ENCODE peak calls at places on chromosomes 11 and 22, in five cellular contexts. One of them, this sample, is unnamed.

GRCh38 chr11:61777234-61778090 is 14.9 kb downstream of the TMEM258 start:
- DNase-seq in HCT116: no peak
- DNase-seq in OCI-LY7: no peak
- DNase-seq in neural progenitor cell: no peak
- DNase-seq in GM23248: peak; percentile 47
- DNase-seq in this sample: peak; percentile 84

GRCh38 chr22:38338772-38339379 is 21.6 kb upstream of the CSNK1E start:
- DNase-seq in OCI-LY7: no peak
- DNase-seq in HCT116: no peak
- DNase-seq in GM23248: no peak
- DNase-seq in neural progenitor cell: no peak
- DNase-seq in this sample: no peak

GRCh38 chr11:74388678-74389327 is 9.4 kb downstream of the PGM2L1 start:
- DNase-seq in GM23248: peak; percentile 72
- DNase-seq in OCI-LY7: peak; percentile 63
- DNase-seq in HCT116: no peak
- DNase-seq in neural progenitor cell: peak; percentile 72
- DNase-seq in this sample: peak; percentile 87

GRCh38 chr22:20063271-20064139 is 16.5 kb upstream of the DGCR8 start:
- DNase-seq in HCT116: no peak
- DNase-seq in OCI-LY7: no peak
- DNase-seq in GM23248: no peak
- DNase-seq in neural progenitor cell: no peak
- DNase-seq in this sample: peak; percentile 44

GRCh38 chr22:20080776-20081654 is 974 bp downstream of the DGCR8 start:
- DNase-seq in GM23248: peak; percentile 90
- DNase-seq in neural progenitor cell: peak; percentile 68
- DNase-seq in HCT116: no peak
- DNase-seq in OCI-LY7: peak; percentile 33
- DNase-seq in this sample: peak; percentile 69

GRCh38 chr11:11856638-11857037 is 14.9 kb downstream of the USP47 start:
- DNase-seq in neural progenitor cell: no peak
- DNase-seq in GM23248: peak; percentile 22
- DNase-seq in HCT116: no peak
- DNase-seq in OCI-LY7: no peak
- DNase-seq in this sample: no peak

GRCh38 chr11:2772544-2773031 is 72.8 kb upstream of the KCNQ1OT1 start:
- DNase-seq in HCT116: peak; percentile 31
- DNase-seq in OCI-LY7: no peak
- DNase-seq in neural progenitor cell: no peak
- DNase-seq in GM23248: peak; percentile 74
- DNase-seq in this sample: no peak

GRCh38 chr11:16945671-16946469 is 68.3 kb downstream of the PLEKHA7 start:
- DNase-seq in OCI-LY7: peak; percentile 45
- DNase-seq in GM23248: peak; percentile 68
- DNase-seq in neural progenitor cell: peak; percentile 59
- DNase-seq in HCT116: peak; percentile 51
- DNase-seq in this sample: peak; percentile 69

GRCh38 chr11:57458410-57459111 is 1.8 kb upstream of the RTN4RL2 start:
- DNase-seq in OCI-LY7: peak; percentile 33
- DNase-seq in GM23248: peak; percentile 58
- DNase-seq in neural progenitor cell: peak; percentile 70
- DNase-seq in HCT116: no peak
- DNase-seq in this sample: peak; percentile 79

GRCh38 chr22:42383287-42383686 is 48.9 kb downstream of the NFAM1 start:
- DNase-seq in GM23248: no peak
- DNase-seq in neural progenitor cell: no peak
- DNase-seq in OCI-LY7: no peak
- DNase-seq in HCT116: no peak
- DNase-seq in this sample: no peak

GRCh38 chr22:27507935-27508504 is 293.5 kb downstream of the MN1 start:
- DNase-seq in GM23248: peak; percentile 79
- DNase-seq in neural progenitor cell: no peak
- DNase-seq in OCI-LY7: peak; percentile 3
- DNase-seq in HCT116: no peak
- DNase-seq in this sample: no peak
- TF ChIP-seq EZH2phosphoT487 in GM23248: no peak
- TF ChIP-seq EZH2phosphoT487 in neural progenitor cell: no peak
- TF ChIP-seq EZH2phosphoT487 in OCI-LY7: no peak
- TF ChIP-seq EZH2phosphoT487 in HCT116: no peak
- TF ChIP-seq EZH2phosphoT487 in this sample: no peak

GRCh38 chr11:85937838-85938237 is 82.7 kb downstream of the CCDC83 start:
- DNase-seq in neural progenitor cell: no peak
- DNase-seq in GM23248: no peak
- DNase-seq in HCT116: no peak
- DNase-seq in OCI-LY7: no peak
- DNase-seq in this sample: no peak

GRCh38 chr11:85945788-85946187 is 90.6 kb downstream of the CCDC83 start:
- DNase-seq in GM23248: no peak
- DNase-seq in neural progenitor cell: no peak
- DNase-seq in HCT116: no peak
- DNase-seq in OCI-LY7: no peak
- DNase-seq in this sample: no peak

GRCh38 chr11:85939099-85940015 is 84.2 kb downstream of the CCDC83 start:
- DNase-seq in GM23248: no peak
- DNase-seq in HCT116: no peak
- DNase-seq in OCI-LY7: no peak
- DNase-seq in neural progenitor cell: no peak
- DNase-seq in this sample: no peak

GRCh38 chr11:85945296-85945695 is 90.1 kb downstream of the CCDC83 start:
- DNase-seq in OCI-LY7: peak; percentile 58
- DNase-seq in HCT116: no peak
- DNase-seq in GM23248: no peak
- DNase-seq in neural progenitor cell: no peak
- DNase-seq in this sample: no peak

GRCh38 chr11:85941380-85941973 is 86.3 kb downstream of the CCDC83 start:
- DNase-seq in GM23248: peak; percentile 71
- DNase-seq in HCT116: no peak
- DNase-seq in OCI-LY7: peak; percentile 44
- DNase-seq in neural progenitor cell: peak; percentile 66
- DNase-seq in this sample: peak; percentile 77
- TF ChIP-seq EZH2phosphoT487 in GM23248: no peak
- TF ChIP-seq EZH2phosphoT487 in HCT116: no peak
- TF ChIP-seq EZH2phosphoT487 in OCI-LY7: no peak
- TF ChIP-seq EZH2phosphoT487 in neural progenitor cell: no peak
- TF ChIP-seq EZH2phosphoT487 in this sample: no peak

GRCh38 chr11:75523189-75523588 is 2.6 kb downstream of the GDPD5 start:
- DNase-seq in OCI-LY7: peak; percentile 63
- DNase-seq in GM23248: no peak
- DNase-seq in HCT116: no peak
- DNase-seq in neural progenitor cell: no peak
- DNase-seq in this sample: no peak

GRCh38 chr11:75525433-75526191 is at the start of gene GDPD5:
- DNase-seq in OCI-LY7: peak; percentile 88
- DNase-seq in neural progenitor cell: peak; percentile 93
- DNase-seq in GM23248: peak; percentile 89
- DNase-seq in HCT116: peak; percentile 58
- DNase-seq in this sample: peak; percentile 92

GRCh38 chr11:75526192-75526541 is 426 bp upstream of the GDPD5 start:
- DNase-seq in neural progenitor cell: no peak
- DNase-seq in HCT116: no peak
- DNase-seq in GM23248: no peak
- DNase-seq in OCI-LY7: no peak
- DNase-seq in this sample: no peak

GRCh38 chr11:75523811-75524401 is 1.8 kb downstream of the GDPD5 start:
- DNase-seq in OCI-LY7: no peak
- DNase-seq in GM23248: no peak
- DNase-seq in HCT116: no peak
- DNase-seq in neural progenitor cell: no peak
- DNase-seq in this sample: no peak

DNA sequence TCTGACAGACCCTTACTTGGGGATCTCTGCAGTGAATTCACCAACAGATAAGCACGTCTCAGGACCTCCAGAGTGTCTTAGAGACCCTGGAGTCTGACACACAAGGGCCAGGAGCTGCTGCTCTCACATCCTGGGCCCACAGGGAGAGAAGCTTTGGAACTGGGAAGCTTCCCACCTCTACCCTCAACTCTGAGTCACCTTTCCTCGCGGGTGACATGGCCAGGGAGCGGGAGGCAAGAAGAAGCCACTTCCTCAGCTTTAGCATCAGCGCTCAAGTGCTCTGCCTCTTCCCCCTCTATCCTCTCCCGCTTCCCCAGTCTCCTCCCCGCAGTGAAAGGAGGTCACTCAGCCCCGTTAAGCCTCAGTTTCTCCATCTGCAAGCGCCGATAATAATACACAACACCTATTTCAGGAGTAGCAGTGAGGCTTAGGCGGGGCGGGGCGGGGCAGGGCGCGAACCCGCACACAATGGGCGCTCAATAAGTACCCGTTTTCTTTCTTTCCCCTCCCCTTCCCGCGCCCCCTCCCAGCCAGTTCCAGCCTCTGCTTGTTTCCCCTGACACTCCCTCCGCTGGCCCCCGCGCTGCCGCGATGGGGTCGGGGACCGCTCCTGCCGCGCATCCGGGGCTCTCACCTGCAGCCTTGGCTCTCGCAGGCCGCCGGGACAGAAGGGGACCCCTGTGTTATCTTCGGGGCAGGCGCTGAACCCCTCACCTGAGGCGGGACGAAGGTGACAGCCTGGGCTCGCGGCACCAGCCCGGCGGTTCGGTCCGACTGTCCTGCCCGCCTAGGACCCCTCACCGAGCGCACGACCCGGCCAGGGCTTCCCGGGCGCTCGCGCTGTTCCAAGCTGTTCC is 937 bp downstream of the GDPD5 start:
- DNase-seq in HCT116: no peak
- DNase-seq in OCI-LY7: peak; percentile 40
- DNase-seq in neural progenitor cell: peak; percentile 71
- DNase-seq in GM23248: peak; percentile 72
- DNase-seq in this sample: peak; percentile 46
- TF ChIP-seq EZH2phosphoT487 in HCT116: no peak
- TF ChIP-seq EZH2phosphoT487 in OCI-LY7: no peak
- TF ChIP-seq EZH2phosphoT487 in neural progenitor cell: peak; percentile 23
- TF ChIP-seq EZH2phosphoT487 in GM23248: no peak
- TF ChIP-seq EZH2phosphoT487 in this sample: no peak

DNA sequence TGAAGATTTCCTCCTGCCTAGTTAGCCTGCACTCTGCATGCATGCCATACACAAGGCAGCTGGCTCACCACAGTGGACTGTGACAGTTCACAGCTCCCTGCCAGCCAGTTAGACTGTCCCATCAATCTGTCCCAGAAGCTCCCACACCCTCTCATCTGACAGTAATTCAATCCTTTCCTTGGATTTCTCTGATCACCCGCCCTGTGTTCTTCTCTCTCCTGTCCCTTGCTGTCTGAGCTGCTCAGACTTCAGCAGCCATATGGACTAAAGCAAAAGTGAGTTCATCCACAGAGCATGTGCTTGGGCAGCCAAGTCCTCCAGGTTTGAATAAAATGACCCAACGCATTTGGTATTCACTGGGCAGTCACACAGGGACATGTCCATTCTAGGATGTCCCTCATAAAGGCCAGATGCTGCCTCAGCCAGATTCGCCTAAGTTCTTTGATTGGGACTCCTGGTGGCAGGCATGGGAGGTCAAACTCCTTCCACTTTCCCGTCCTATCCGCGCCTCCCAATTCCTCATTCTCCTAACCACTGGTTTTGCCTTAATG is 54.5 kb upstream of the ZBTB44 start:
- DNase-seq in GM23248: peak; percentile 45
- DNase-seq in neural progenitor cell: no peak
- DNase-seq in HCT116: no peak
- DNase-seq in OCI-LY7: no peak
- DNase-seq in this sample: peak; percentile 27
- TF ChIP-seq EZH2phosphoT487 in GM23248: no peak
- TF ChIP-seq EZH2phosphoT487 in neural progenitor cell: no peak
- TF ChIP-seq EZH2phosphoT487 in HCT116: no peak
- TF ChIP-seq EZH2phosphoT487 in OCI-LY7: no peak
- TF ChIP-seq EZH2phosphoT487 in this sample: no peak

GRCh38 chr11:117366183-117366582 is 38.5 kb downstream of the CEP164 start:
- DNase-seq in neural progenitor cell: peak; percentile 9
- DNase-seq in OCI-LY7: no peak
- DNase-seq in GM23248: no peak
- DNase-seq in HCT116: no peak
- DNase-seq in this sample: no peak
- TF ChIP-seq EZH2phosphoT487 in neural progenitor cell: no peak
- TF ChIP-seq EZH2phosphoT487 in OCI-LY7: no peak
- TF ChIP-seq EZH2phosphoT487 in GM23248: no peak
- TF ChIP-seq EZH2phosphoT487 in HCT116: no peak
- TF ChIP-seq EZH2phosphoT487 in this sample: no peak

GRCh38 chr22:46916886-46917625 is 154.6 kb downstream of the TBC1D22A start:
- DNase-seq in GM23248: no peak
- DNase-seq in HCT116: no peak
- DNase-seq in neural progenitor cell: no peak
- DNase-seq in OCI-LY7: no peak
- DNase-seq in this sample: no peak

GRCh38 chr22:46915978-46916730 is 153.7 kb downstream of the TBC1D22A start:
- DNase-seq in OCI-LY7: no peak
- DNase-seq in GM23248: peak; percentile 10
- DNase-seq in HCT116: no peak
- DNase-seq in neural progenitor cell: no peak
- DNase-seq in this sample: no peak

GRCh38 chr22:46918197-46918596 is 155.7 kb downstream of the TBC1D22A start:
- DNase-seq in HCT116: no peak
- DNase-seq in GM23248: no peak
- DNase-seq in OCI-LY7: no peak
- DNase-seq in neural progenitor cell: no peak
- DNase-seq in this sample: no peak

GRCh38 chr22:46914916-46915894 is 152.8 kb downstream of the TBC1D22A start:
- DNase-seq in GM23248: no peak
- DNase-seq in neural progenitor cell: no peak
- DNase-seq in OCI-LY7: no peak
- DNase-seq in HCT116: no peak
- DNase-seq in this sample: no peak

DNA sequence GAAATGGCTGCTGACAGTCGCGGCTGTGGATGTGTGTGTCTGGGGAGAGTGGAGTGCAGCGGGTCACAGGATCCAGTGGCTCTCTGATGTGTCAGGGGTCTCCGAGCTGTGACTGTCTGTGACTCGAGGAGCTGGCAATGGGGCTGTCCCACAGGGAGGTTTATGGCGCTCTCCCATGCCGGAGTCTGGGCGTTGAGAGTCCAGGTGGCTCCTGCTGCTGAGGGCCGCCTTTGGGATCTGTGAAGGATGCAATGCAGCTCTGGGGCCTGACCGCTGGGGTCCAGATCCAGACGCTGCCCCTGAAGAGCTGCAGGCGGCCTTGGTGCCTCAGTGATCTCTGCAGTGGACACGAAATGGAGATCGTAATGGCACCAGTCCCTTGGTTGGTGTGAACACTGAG is 155.3 kb downstream of the TBC1D22A start:
- DNase-seq in neural progenitor cell: no peak
- DNase-seq in OCI-LY7: no peak
- DNase-seq in HCT116: no peak
- DNase-seq in GM23248: no peak
- DNase-seq in this sample: no peak
- TF ChIP-seq EZH2phosphoT487 in neural progenitor cell: no peak
- TF ChIP-seq EZH2phosphoT487 in OCI-LY7: no peak
- TF ChIP-seq EZH2phosphoT487 in HCT116: no peak
- TF ChIP-seq EZH2phosphoT487 in GM23248: no peak
- TF ChIP-seq EZH2phosphoT487 in this sample: no peak

GRCh38 chr11:492416-493226 is 14.4 kb downstream of the RNH1 start:
- DNase-seq in HCT116: no peak
- DNase-seq in GM23248: no peak
- DNase-seq in neural progenitor cell: no peak
- DNase-seq in OCI-LY7: peak; percentile 75
- DNase-seq in this sample: no peak
- TF ChIP-seq EZH2phosphoT487 in HCT116: no peak
- TF ChIP-seq EZH2phosphoT487 in GM23248: no peak
- TF ChIP-seq EZH2phosphoT487 in neural progenitor cell: no peak
- TF ChIP-seq EZH2phosphoT487 in OCI-LY7: no peak
- TF ChIP-seq EZH2phosphoT487 in this sample: no peak

This sample was measured in GM23338.